ENCODE peak calls at places on chromosomes 2 and 18, in six cellular contexts. B, A, Z, U, C and G are unnamed samples.

GRCh38 chr18:58416704-58417683 is 211.9 kb downstream of the ALPK2 start:
- DNase-seq in B (no peak), A (no peak), Z (no peak), U (no peak), C (peak), G (no peak)

GRCh38 chr2:3100386-3100785 is 277.2 kb downstream of the EIPR1 start:
- DNase-seq in B (no peak), A (no peak), Z (no peak), U (no peak), C (no peak), G (no peak)

GRCh38 chr2:195343942-195344530 is 313.0 kb upstream of the SLC39A10 start:
- DNase-seq in B (no peak), A (no peak), Z (no peak), U (no peak), C (peak), G (no peak)

GRCh38 chr18:13436596-13436995 is 218.0 kb downstream of the LDLRAD4 start:
- DNase-seq in B (no peak), A (no peak), Z (no peak), U (no peak), C (no peak), G (no peak)

GRCh38 chr2:180000434-180000833 is 6.7 kb downstream of the CWC22 start:
- DNase-seq in B (no peak), A (no peak), Z (no peak), U (no peak), C (peak), G (no peak)

GRCh38 chr18:48452863-48453323 is 43.7 kb upstream of the ZBTB7C start:
- DNase-seq in B (no peak), A (peak), Z (no peak), U (no peak), C (peak), G (no peak)

GRCh38 chr2:166784296-166784946 is 103.9 kb upstream of the XIRP2 start:
- DNase-seq in B (no peak), A (no peak), Z (no peak), U (no peak), C (no peak), G (no peak)

GRCh38 chr2:71782323-71782722 is 329.0 kb downstream of the DYSF start:
- DNase-seq in B (no peak), A (no peak), Z (no peak), U (no peak), C (no peak), G (no peak)

GRCh38 chr18:78975699-78976098 is 3.9 kb upstream of the SALL3 start:
- DNase-seq in B (no peak), A (no peak), Z (no peak), U (no peak), C (no peak), G (no peak)

GRCh38 chr2:208608436-208608835 is 201.8 kb downstream of the PTH2R start:
- DNase-seq in B (no peak), A (no peak), Z (no peak), U (no peak), C (no peak), G (no peak)

GRCh38 chr2:6960659-6961058 is 43.4 kb downstream of the RNF144A start:
- DNase-seq in B (no peak), A (peak), Z (peak), U (no peak), C (peak), G (no peak)

GRCh38 chr2:17518212-17519154 is at the start of gene RAD51AP2:
- DNase-seq in B (peak), A (peak), Z (peak), U (peak), C (peak), G (peak)

GRCh38 chr2:100264121-100264520 is 58.2 kb downstream of the LONRF2 start:
- DNase-seq in B (no peak), A (no peak), Z (no peak), U (no peak), C (no peak), G (no peak)

GRCh38 chr2:181575024-181575649 is 81.8 kb downstream of the CERKL start:
- DNase-seq in B (no peak), A (no peak), Z (no peak), U (no peak), C (no peak), G (no peak)
- TF ChIP-seq POLR2A in B (no peak), A (no peak), Z (no peak), U (no peak), C (no peak), G (no peak)

GRCh38 chr2:148813603-148814065 is 61.4 kb upstream of the KIF5C start:
- DNase-seq in B (peak), A (no peak), Z (no peak), U (no peak), C (no peak), G (no peak)
- TF ChIP-seq POLR2A in B (no peak), A (no peak), Z (no peak), U (no peak), C (no peak), G (no peak)

DNA sequence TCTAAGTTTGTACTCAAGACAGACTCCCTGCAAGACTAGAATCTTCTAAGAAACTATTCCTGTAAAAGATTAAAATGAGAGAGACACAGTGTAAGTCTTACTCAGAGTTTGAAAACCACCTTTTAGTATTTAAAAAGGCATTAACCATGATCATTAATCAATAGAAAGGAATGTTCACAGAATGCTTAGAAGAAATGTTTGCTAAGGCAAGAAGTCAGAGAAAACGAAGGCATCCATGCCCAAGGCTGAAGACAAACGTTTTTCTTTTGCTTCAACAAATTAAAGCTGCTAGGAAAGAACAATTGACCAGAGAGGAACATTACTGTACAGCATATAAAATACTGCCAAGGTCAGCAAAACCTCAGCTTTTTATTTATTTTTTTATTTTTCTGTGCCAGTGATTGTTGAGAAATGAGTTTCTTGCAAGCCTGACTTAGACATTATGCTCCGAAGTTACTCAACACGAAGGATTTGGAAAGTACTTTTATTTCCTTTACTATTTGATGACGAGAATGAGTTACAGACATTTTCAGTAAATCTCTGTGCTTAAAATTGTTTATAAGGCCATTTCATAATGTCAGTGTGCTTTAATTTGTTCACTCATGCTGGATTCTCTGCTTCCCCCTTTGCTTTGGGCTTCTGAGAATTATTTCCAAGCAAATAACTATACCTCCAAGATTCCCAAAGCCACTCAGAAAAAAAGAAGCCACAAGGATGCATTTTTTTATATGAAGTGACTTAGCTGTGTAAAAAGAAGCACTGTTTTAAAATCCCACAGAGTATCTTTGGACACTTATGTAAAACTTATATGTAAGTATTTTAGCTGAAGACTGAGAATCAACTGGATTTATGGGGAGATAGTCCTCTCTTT is 20.5 kb downstream of the RND3 start:
- DNase-seq in B (no peak), A (no peak), Z (no peak), U (no peak), C (peak), G (no peak)
- TF ChIP-seq POLR2A in B (no peak), A (no peak), Z (no peak), U (no peak), C (peak), G (no peak)

GRCh38 chr2:27288610-27289009 is 6.4 kb downstream of the TRIM54 start:
- DNase-seq in B (no peak), A (no peak), Z (no peak), U (no peak), C (no peak), G (no peak)
- TF ChIP-seq POLR2A in B (no peak), A (no peak), Z (no peak), U (no peak), C (no peak), G (no peak)

DNA sequence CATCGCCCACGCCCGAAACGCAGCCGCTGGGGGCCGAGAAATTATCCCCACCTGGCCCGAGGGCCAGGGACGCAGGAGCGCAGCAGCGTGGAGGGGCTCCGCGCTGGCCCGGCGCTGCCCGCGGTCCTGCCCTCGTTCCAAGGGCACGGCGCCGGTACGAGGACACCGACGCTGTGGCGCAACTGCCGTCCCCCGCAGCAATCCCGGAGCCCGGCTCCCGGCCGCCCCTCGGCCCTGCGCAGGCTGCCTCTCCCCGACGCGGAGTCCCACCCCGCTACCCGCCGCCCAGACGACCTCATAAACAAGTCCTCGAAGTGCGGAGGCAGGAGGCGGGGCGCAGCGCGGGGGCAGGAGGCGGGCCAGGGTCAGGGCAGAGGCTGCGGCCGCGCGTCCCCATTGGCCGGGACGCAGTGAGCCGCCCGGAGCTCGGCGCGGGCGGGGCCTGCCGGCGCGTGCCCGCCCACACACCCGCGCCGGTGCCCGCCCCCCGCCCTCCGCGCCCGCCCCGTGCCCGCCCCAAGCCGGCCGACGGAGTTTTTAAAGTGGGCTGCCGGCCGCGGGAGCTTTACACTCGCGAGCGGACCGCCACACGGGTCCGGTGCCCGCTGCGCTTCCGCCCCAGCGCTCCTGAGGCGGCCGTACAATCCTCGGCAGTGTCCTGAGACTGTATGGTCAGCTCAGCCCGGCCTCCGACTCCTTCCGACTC is at the start of gene EPAS1:
- DNase-seq in B (peak), A (peak), Z (peak), U (peak), C (peak), G (peak)
- TF ChIP-seq POLR2A in B (peak), A (no peak), Z (no peak), U (peak), C (peak), G (peak)